ENCODE peak calls at places on chromosomes 7 and 10, in four cellular contexts. P, W, M and G are unnamed samples. For H3K9me3, the result is how much of the 10 kb centered on the place peaks cover.

GRCh38 chr7:43456200-43456599 is 126.7 kb upstream of the STK17A start:
- DNase-seq in W (no peak), M (no peak), P (no peak), G (no peak)

GRCh38 chr7:152871678-152872060 is 112.1 kb downstream of the ACTR3B start:
- DNase-seq in W (no peak), P (no peak), M (no peak), G (no peak)

GRCh38 chr7:8208661-8209060 is 53.3 kb downstream of the ICA1 start:
- DNase-seq in M (no peak), W (no peak), P (no peak), G (no peak)

GRCh38 chr10:13414855-13415254 is 66.8 kb upstream of the SEPHS1 start:
- DNase-seq in W (no peak), M (peak), P (no peak), G (no peak)

GRCh38 chr10:70683601-70684329 is 11.5 kb downstream of the ADAMTS14 start:
- DNase-seq in P (no peak), M (peak), W (no peak), G (no peak)

GRCh38 chr7:17289074-17289665 is 9.3 kb upstream of the AHR start:
- DNase-seq in W (no peak), M (peak), P (no peak), G (no peak)

GRCh38 chr7:46218461-46219202 is 297.6 kb upstream of the IGFBP3 start:
- DNase-seq in M (peak), W (no peak), P (no peak), G (no peak)

GRCh38 chr7:706721-707120 is 19.8 kb upstream of the DNAAF5 start:
- DNase-seq in W (no peak), M (no peak), P (no peak), G (no peak)

GRCh38 chr7:119408596-119408995 is 864.4 kb upstream of the KCND2 start:
- DNase-seq in P (no peak), M (no peak), W (no peak), G (no peak)

GRCh38 chr10:109619914-109620313 is 303.4 kb downstream of the XPNPEP1 start:
- DNase-seq in W (no peak), P (no peak), M (no peak), G (no peak)

GRCh38 chr7:51847461-51848134 is 531.0 kb upstream of the COBL start:
- DNase-seq in P (no peak), W (no peak), M (no peak), G (no peak)

GRCh38 chr10:92830478-92831389 is 17.6 kb upstream of the EXOC6 start:
- DNase-seq in P (no peak), M (no peak), W (no peak), G (no peak)

GRCh38 chr7:45223728-45224630 is 66.4 kb downstream of the RAMP3 start:
- DNase-seq in P (no peak), W (no peak), M (no peak), G (no peak)

GRCh38 chr7:137878333-137878961 is 31.7 kb upstream of the DGKI start:
- DNase-seq in W (no peak), M (peak), P (no peak), G (no peak)

GRCh38 chr10:132646443-132647097 is 109.0 kb downstream of the INPP5A start:
- DNase-seq in W (no peak), P (no peak), M (no peak), G (no peak)

GRCh38 chr10:69160809-69161225 is 19.2 kb upstream of the SUPV3L1 start:
- DNase-seq in P (peak), W (no peak), M (no peak), G (no peak)

GRCh38 chr7:108604685-108605077 is 35.0 kb downstream of the DNAJB9 start:
- DNase-seq in P (no peak), M (no peak), W (no peak), G (no peak)

GRCh38 chr10:59499460-59499859 is 137.1 kb upstream of the FAM13C start:
- DNase-seq in W (no peak), P (no peak), M (no peak), G (no peak)

GRCh38 chr7:150971242-150972048 is 6.7 kb downstream of the KCNH2 start:
- DNase-seq in W (no peak), M (no peak), P (no peak), G (no peak)

GRCh38 chr7:24756989-24757798 is at the start of gene GSDME:
- DNase-seq in W (no peak), P (no peak), M (peak), G (peak)

GRCh38 chr7:23594879-23595604 is 2.1 kb upstream of the CCDC126 start:
- DNase-seq in P (peak), M (no peak), W (no peak), G (no peak)

GRCh38 chr10:22988581-22989360 is 60.9 kb downstream of the ARMC3 start:
- DNase-seq in W (no peak), M (peak), P (no peak), G (peak)

GRCh38 chr10:87660484-87661133 is 931 bp downstream of the PAPSS2 start:
- DNase-seq in W (no peak), P (no peak), M (peak), G (no peak)

GRCh38 chr7:2086229-2086628 is 146.5 kb downstream of the MAD1L1 start:
- DNase-seq in W (no peak), P (no peak), M (no peak), G (no peak)

GRCh38 chr10:10935032-10935431 is 82.6 kb upstream of the CELF2 start:
- DNase-seq in P (no peak), W (no peak), M (no peak), G (no peak)

GRCh38 chr7:143255564-143255963 is 7.7 kb upstream of the GSTK1 start:
- DNase-seq in W (no peak), P (no peak), M (peak), G (no peak)

GRCh38 chr10:24920907-24921881 is 31.2 kb downstream of the PRTFDC1 start:
- DNase-seq in P (no peak), M (peak), W (peak), G (no peak)

GRCh38 chr7:50351267-50351666 is 46.8 kb downstream of the IKZF1 start:
- DNase-seq in P (no peak), M (no peak), W (no peak), G (no peak)

GRCh38 chr10:32142646-32143045 is 86.4 kb upstream of the KIF5B start:
- DNase-seq in W (no peak), M (no peak), P (no peak), G (no peak)
- H3K9me3 ChIP-seq in W (under half), M (under half), P (under half), G (under half)

GRCh38 chr10:131494451-131494850 is 182.9 kb upstream of the TCERG1L start:
- DNase-seq in M (no peak), W (no peak), P (no peak), G (no peak)

GRCh38 chr10:131495224-131495623 is 183.7 kb upstream of the TCERG1L start:
- DNase-seq in W (no peak), P (no peak), M (no peak), G (no peak)

GRCh38 chr10:131499566-131499965 is 188.0 kb upstream of the TCERG1L start:
- DNase-seq in W (no peak), M (no peak), P (no peak), G (no peak)

GRCh38 chr10:131495892-131496291 is 184.4 kb upstream of the TCERG1L start:
- DNase-seq in M (no peak), P (no peak), W (no peak), G (no peak)

GRCh38 chr10:131496351-131497052 is 185.0 kb upstream of the TCERG1L start:
- DNase-seq in W (no peak), M (no peak), P (no peak), G (no peak)
- H3K9me3 ChIP-seq in W (under half), M (under half), P (under half), G (under half)

GRCh38 chr10:116674901-116675423 is 54.2 kb downstream of the PNLIPRP2 start:
- DNase-seq in M (no peak), P (no peak), W (no peak), G (no peak)

GRCh38 chr10:116676118-116676517 is 55.4 kb downstream of the PNLIPRP2 start:
- DNase-seq in W (no peak), M (no peak), P (no peak), G (no peak)

GRCh38 chr10:116683061-116683601 is 59.2 kb downstream of the HSPA12A start:
- DNase-seq in W (no peak), M (no peak), P (no peak), G (no peak)

GRCh38 chr10:116676633-116677032 is 55.9 kb downstream of the PNLIPRP2 start:
- DNase-seq in P (no peak), W (no peak), M (no peak), G (no peak)

GRCh38 chr10:116679351-116679750 is 58.6 kb downstream of the PNLIPRP2 start:
- DNase-seq in W (no peak), P (no peak), M (no peak), G (no peak)
- H3K9me3 ChIP-seq in W (under half), P (under half), M (under half), G (under half)

GRCh38 chr7:40014376-40014775 is 64.3 kb downstream of the CDK13 start:
- DNase-seq in W (no peak), M (no peak), P (no peak), G (no peak)
- H3K9me3 ChIP-seq in W (under half), M (under half), P (under half), G (under half)

DNA sequence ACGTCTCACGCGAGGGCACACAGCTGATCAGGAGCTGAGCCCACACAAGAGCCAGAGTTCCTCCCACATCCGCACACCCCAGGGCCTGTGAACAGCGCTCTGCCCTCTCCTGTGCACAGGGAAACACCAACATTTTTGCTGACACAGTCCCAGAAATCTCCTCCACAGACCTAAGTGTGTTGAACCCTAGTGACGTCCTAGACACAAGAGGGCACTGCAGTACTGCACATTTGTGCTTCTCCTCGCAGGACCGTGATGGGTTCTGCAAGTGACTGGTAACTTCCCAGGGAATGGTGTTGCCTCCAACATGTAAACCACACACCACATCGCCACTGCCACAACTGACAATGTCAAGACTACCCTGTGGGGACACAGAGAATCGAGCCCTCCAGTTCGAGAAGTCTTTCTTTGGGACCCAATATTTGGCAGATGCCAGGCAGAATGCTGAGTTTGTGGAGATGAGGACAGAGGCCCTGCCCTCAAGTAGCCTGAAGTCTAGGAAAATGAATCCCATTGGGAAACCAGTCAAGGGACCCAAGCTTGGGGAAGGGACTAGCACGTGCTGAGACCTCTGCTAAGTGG is 170.3 kb downstream of the PAXIP1 start:
- DNase-seq in W (no peak), P (no peak), M (no peak), G (no peak)
- H3K9me3 ChIP-seq in W (under half), P (under half), M (under half), G (under half)

DNA sequence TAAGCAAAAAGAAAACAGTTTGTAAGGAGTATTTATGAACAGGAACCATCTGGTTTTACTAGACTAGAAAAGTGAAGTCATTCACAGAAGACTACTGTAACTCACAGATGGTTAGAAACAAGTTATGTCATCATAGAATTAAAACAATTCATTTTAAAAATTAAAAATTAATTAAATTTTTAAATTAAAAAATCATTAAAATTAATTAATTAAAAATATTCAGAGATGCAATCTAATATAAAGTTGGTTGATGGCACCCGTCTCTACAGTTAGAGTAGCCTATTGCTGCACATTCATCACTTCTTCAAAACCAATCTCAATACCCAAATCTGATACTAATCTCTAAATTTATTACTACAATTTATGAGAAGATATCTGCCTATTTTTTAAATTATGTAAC is 454.8 kb upstream of the NUPR2 start:
- DNase-seq in M (no peak), W (no peak), P (no peak), G (no peak)
- H3K9me3 ChIP-seq in M (under half), W (under half), P (under half), G (under half)

GRCh38 chr10:17263580-17263979 is 35.5 kb downstream of the VIM start:
- DNase-seq in P (no peak), M (no peak), W (no peak), G (no peak)
- H3K9me3 ChIP-seq in P (under half), M (under half), W (under half), G (under half)

DNA sequence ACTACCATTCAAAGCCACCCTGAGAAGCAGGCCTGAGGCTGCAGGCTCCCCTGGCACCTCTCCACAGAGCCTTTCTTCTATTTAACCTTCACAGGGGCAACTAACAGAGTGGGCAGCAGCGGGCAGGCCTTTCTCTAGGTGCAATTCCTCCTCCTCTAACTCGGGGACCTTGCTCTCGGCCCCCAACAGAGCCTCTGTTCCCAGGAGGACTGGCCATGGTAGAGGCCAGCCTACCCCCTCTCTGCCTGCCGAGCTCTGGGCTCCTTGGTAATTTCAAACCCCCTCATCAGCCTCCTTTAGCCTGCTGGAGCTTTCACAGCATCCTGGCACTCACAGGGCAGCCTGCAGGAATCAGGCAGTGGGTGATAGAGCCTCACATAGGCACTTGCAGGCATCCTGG is 920.8 kb upstream of the ZNF722 start:
- DNase-seq in M (no peak), W (no peak), P (no peak), G (no peak)
- H3K9me3 ChIP-seq in M (under half), W (under half), P (under half), G (under half)

DNA sequence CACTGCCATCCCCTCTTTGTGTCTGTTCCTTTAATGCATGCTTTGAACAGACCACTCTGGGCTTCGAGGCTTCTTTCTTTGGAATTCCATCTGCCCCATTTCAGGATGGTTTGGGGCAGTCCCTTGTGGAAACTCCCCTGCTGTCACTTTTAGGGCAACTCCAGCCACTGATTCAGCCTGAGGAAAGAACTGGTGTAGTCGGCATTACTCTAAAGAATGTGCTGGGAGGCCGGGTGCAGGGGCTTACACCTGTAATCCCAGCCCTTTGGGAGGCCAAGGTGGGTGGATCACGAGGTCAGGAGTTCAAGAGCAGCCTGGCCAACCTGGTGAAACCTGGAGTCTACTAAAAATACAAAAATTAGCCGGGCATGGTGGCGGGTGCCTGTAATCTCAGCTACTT is 358.1 kb upstream of the NUPR2 start:
- DNase-seq in W (no peak), P (no peak), M (no peak), G (no peak)
- H3K9me3 ChIP-seq in W (under half), P (under half), M (under half), G (under half)

GRCh38 chr7:18821554-18821953 is 295.9 kb downstream of the TWIST1 start:
- DNase-seq in P (no peak), W (no peak), M (no peak), G (no peak)
- H3K9me3 ChIP-seq in P (under half), W (under half), M (under half), G (under half)